ENCODE peak calls at places on chromosomes 6 and 20, in six cellular contexts. One of them, this sample, is unnamed.

GRCh38 chr6:147691436-147691835 is 182.9 kb downstream of the SAMD5 start:
- DNase-seq in prostate gland: no peak
- DNase-seq in T-helper 17 cell: no peak
- DNase-seq in OCI-LY7: no peak
- DNase-seq in Right ventricle myocardium superior: no peak
- DNase-seq in SK-MEL-5: no peak
- DNase-seq in this sample: no peak

GRCh38 chr6:29792123-29793035 is 35.2 kb upstream of the HLA-G start:
- DNase-seq in Right ventricle myocardium superior: peak
- DNase-seq in OCI-LY7: no peak
- DNase-seq in prostate gland: peak
- DNase-seq in SK-MEL-5: no peak
- DNase-seq in T-helper 17 cell: peak
- DNase-seq in this sample: peak

GRCh38 chr6:4402477-4402976 is 267.2 kb upstream of the ECI2 start:
- DNase-seq in Right ventricle myocardium superior: peak
- DNase-seq in OCI-LY7: no peak
- DNase-seq in T-helper 17 cell: no peak
- DNase-seq in SK-MEL-5: peak
- DNase-seq in prostate gland: no peak
- DNase-seq in this sample: no peak

GRCh38 chr6:34520645-34521462 is 35.3 kb downstream of the SPDEF start:
- DNase-seq in prostate gland: no peak
- DNase-seq in T-helper 17 cell: no peak
- DNase-seq in OCI-LY7: no peak
- DNase-seq in SK-MEL-5: no peak
- DNase-seq in Right ventricle myocardium superior: peak
- DNase-seq in this sample: no peak

GRCh38 chr20:33291830-33292355 is 8.9 kb downstream of the BPIFB1 start:
- DNase-seq in T-helper 17 cell: peak
- DNase-seq in SK-MEL-5: peak
- DNase-seq in OCI-LY7: peak
- DNase-seq in prostate gland: no peak
- DNase-seq in Right ventricle myocardium superior: peak
- DNase-seq in this sample: no peak

GRCh38 chr6:95967594-95967993 is 48.2 kb upstream of the FUT9 start:
- DNase-seq in OCI-LY7: no peak
- DNase-seq in prostate gland: no peak
- DNase-seq in SK-MEL-5: no peak
- DNase-seq in T-helper 17 cell: no peak
- DNase-seq in Right ventricle myocardium superior: no peak
- DNase-seq in this sample: no peak

GRCh38 chr6:133208183-133208755 is 32.9 kb upstream of the EYA4 start:
- DNase-seq in Right ventricle myocardium superior: no peak
- DNase-seq in prostate gland: no peak
- DNase-seq in OCI-LY7: no peak
- DNase-seq in SK-MEL-5: peak
- DNase-seq in T-helper 17 cell: no peak
- DNase-seq in this sample: no peak

GRCh38 chr6:38524436-38525145 is 115.1 kb downstream of the BTBD9 start:
- DNase-seq in OCI-LY7: no peak
- DNase-seq in T-helper 17 cell: no peak
- DNase-seq in Right ventricle myocardium superior: no peak
- DNase-seq in SK-MEL-5: no peak
- DNase-seq in prostate gland: no peak
- DNase-seq in this sample: no peak

GRCh38 chr6:145080651-145081050 is 654.7 kb downstream of the EPM2A start:
- DNase-seq in SK-MEL-5: no peak
- DNase-seq in Right ventricle myocardium superior: no peak
- DNase-seq in T-helper 17 cell: no peak
- DNase-seq in OCI-LY7: no peak
- DNase-seq in prostate gland: no peak
- DNase-seq in this sample: no peak

GRCh38 chr20:35387334-35387733 is 24.4 kb downstream of the UQCC1 start:
- DNase-seq in T-helper 17 cell: no peak
- DNase-seq in Right ventricle myocardium superior: no peak
- DNase-seq in prostate gland: no peak
- DNase-seq in SK-MEL-5: peak
- DNase-seq in OCI-LY7: no peak
- DNase-seq in this sample: no peak

GRCh38 chr20:45229264-45230056 is 8.3 kb downstream of the SEMG2 start:
- DNase-seq in T-helper 17 cell: no peak
- DNase-seq in prostate gland: no peak
- DNase-seq in SK-MEL-5: peak
- DNase-seq in OCI-LY7: peak
- DNase-seq in Right ventricle myocardium superior: peak
- DNase-seq in this sample: peak

GRCh38 chr6:13360671-13361540 is 32.6 kb upstream of the TBC1D7 start:
- DNase-seq in Right ventricle myocardium superior: peak
- DNase-seq in SK-MEL-5: no peak
- DNase-seq in prostate gland: no peak
- DNase-seq in OCI-LY7: no peak
- DNase-seq in T-helper 17 cell: no peak
- DNase-seq in this sample: no peak

GRCh38 chr6:93142382-93142781 is 277.0 kb downstream of the EPHA7 start:
- DNase-seq in prostate gland: no peak
- DNase-seq in T-helper 17 cell: no peak
- DNase-seq in Right ventricle myocardium superior: no peak
- DNase-seq in OCI-LY7: no peak
- DNase-seq in SK-MEL-5: no peak
- DNase-seq in this sample: no peak

GRCh38 chr6:21278078-21278790 is 315.3 kb upstream of the SOX4 start:
- DNase-seq in SK-MEL-5: no peak
- DNase-seq in prostate gland: no peak
- DNase-seq in T-helper 17 cell: no peak
- DNase-seq in Right ventricle myocardium superior: peak
- DNase-seq in OCI-LY7: no peak
- DNase-seq in this sample: no peak

GRCh38 chr20:47102629-47103028 is 208.0 kb downstream of the EYA2 start:
- DNase-seq in OCI-LY7: no peak
- DNase-seq in SK-MEL-5: no peak
- DNase-seq in T-helper 17 cell: no peak
- DNase-seq in prostate gland: no peak
- DNase-seq in Right ventricle myocardium superior: no peak
- DNase-seq in this sample: no peak

GRCh38 chr6:126112171-126112632 is 125.9 kb downstream of the TRMT11 start:
- DNase-seq in Right ventricle myocardium superior: no peak
- DNase-seq in SK-MEL-5: no peak
- DNase-seq in OCI-LY7: no peak
- DNase-seq in prostate gland: no peak
- DNase-seq in T-helper 17 cell: no peak
- DNase-seq in this sample: no peak

GRCh38 chr6:16319813-16320532 is 81.6 kb downstream of the GMPR start:
- DNase-seq in Right ventricle myocardium superior: peak
- DNase-seq in prostate gland: peak
- DNase-seq in OCI-LY7: no peak
- DNase-seq in SK-MEL-5: peak
- DNase-seq in T-helper 17 cell: peak
- DNase-seq in this sample: no peak

GRCh38 chr6:187252-187840 is 104.9 kb upstream of the DUSP22 start:
- DNase-seq in prostate gland: no peak
- DNase-seq in SK-MEL-5: no peak
- DNase-seq in T-helper 17 cell: no peak
- DNase-seq in OCI-LY7: no peak
- DNase-seq in Right ventricle myocardium superior: no peak
- DNase-seq in this sample: no peak

GRCh38 chr6:152552616-152553209 is 84.4 kb downstream of the SYNE1 start:
- DNase-seq in Right ventricle myocardium superior: peak
- DNase-seq in prostate gland: peak
- DNase-seq in T-helper 17 cell: no peak
- DNase-seq in SK-MEL-5: peak
- DNase-seq in OCI-LY7: peak
- DNase-seq in this sample: peak

GRCh38 chr6:106858653-106859092 is 115.9 kb downstream of the CD24 start:
- DNase-seq in T-helper 17 cell: no peak
- DNase-seq in Right ventricle myocardium superior: no peak
- DNase-seq in OCI-LY7: no peak
- DNase-seq in prostate gland: no peak
- DNase-seq in SK-MEL-5: no peak
- DNase-seq in this sample: no peak

GRCh38 chr20:35320396-35321126 is 28.3 kb upstream of the FAM83C start:
- DNase-seq in T-helper 17 cell: no peak
- DNase-seq in OCI-LY7: no peak
- DNase-seq in Right ventricle myocardium superior: no peak
- DNase-seq in prostate gland: no peak
- DNase-seq in SK-MEL-5: no peak
- DNase-seq in this sample: no peak

GRCh38 chr6:164108869-164109769 is 694.6 kb downstream of the QKI start:
- DNase-seq in T-helper 17 cell: no peak
- DNase-seq in SK-MEL-5: no peak
- DNase-seq in Right ventricle myocardium superior: peak
- DNase-seq in prostate gland: peak
- DNase-seq in OCI-LY7: no peak
- DNase-seq in this sample: no peak

GRCh38 chr6:63597142-63598000 is 25.1 kb downstream of the LOC128125822 start:
- DNase-seq in prostate gland: no peak
- DNase-seq in OCI-LY7: peak
- DNase-seq in Right ventricle myocardium superior: no peak
- DNase-seq in SK-MEL-5: peak
- DNase-seq in T-helper 17 cell: no peak
- DNase-seq in this sample: no peak

GRCh38 chr20:63931735-63932134 is 24.5 kb downstream of the UCKL1 start:
- DNase-seq in SK-MEL-5: no peak
- DNase-seq in prostate gland: no peak
- DNase-seq in OCI-LY7: no peak
- DNase-seq in Right ventricle myocardium superior: no peak
- DNase-seq in T-helper 17 cell: no peak
- DNase-seq in this sample: no peak

GRCh38 chr6:80179691-80180090 is 73.2 kb downstream of the BCKDHB start:
- DNase-seq in SK-MEL-5: no peak
- DNase-seq in prostate gland: no peak
- DNase-seq in Right ventricle myocardium superior: no peak
- DNase-seq in T-helper 17 cell: no peak
- DNase-seq in OCI-LY7: no peak
- DNase-seq in this sample: no peak

GRCh38 chr20:1539816-1540215 is 17.7 kb downstream of the SIRPD start:
- DNase-seq in Right ventricle myocardium superior: no peak
- DNase-seq in OCI-LY7: no peak
- DNase-seq in prostate gland: no peak
- DNase-seq in T-helper 17 cell: no peak
- DNase-seq in SK-MEL-5: no peak
- DNase-seq in this sample: no peak

GRCh38 chr6:121868191-121868590 is 432.7 kb downstream of the GJA1 start:
- DNase-seq in T-helper 17 cell: no peak
- DNase-seq in SK-MEL-5: no peak
- DNase-seq in prostate gland: no peak
- DNase-seq in OCI-LY7: no peak
- DNase-seq in Right ventricle myocardium superior: no peak
- DNase-seq in this sample: no peak

GRCh38 chr6:134240664-134241431 is 77.1 kb downstream of the SGK1 start:
- DNase-seq in T-helper 17 cell: peak
- DNase-seq in SK-MEL-5: no peak
- DNase-seq in OCI-LY7: peak
- DNase-seq in prostate gland: peak
- DNase-seq in Right ventricle myocardium superior: peak
- DNase-seq in this sample: peak

GRCh38 chr6:112117554-112117953 is 30.2 kb downstream of the FAM229B start:
- DNase-seq in prostate gland: no peak
- DNase-seq in OCI-LY7: no peak
- DNase-seq in Right ventricle myocardium superior: no peak
- DNase-seq in T-helper 17 cell: no peak
- DNase-seq in SK-MEL-5: no peak
- DNase-seq in this sample: no peak

GRCh38 chr20:25574411-25574810 is 10.9 kb downstream of the NINL start:
- DNase-seq in prostate gland: no peak
- DNase-seq in SK-MEL-5: peak
- DNase-seq in Right ventricle myocardium superior: no peak
- DNase-seq in OCI-LY7: no peak
- DNase-seq in T-helper 17 cell: no peak
- DNase-seq in this sample: no peak

GRCh38 chr20:63337786-63338420 is 23.2 kb downstream of the CHRNA4 start:
- DNase-seq in T-helper 17 cell: no peak
- DNase-seq in prostate gland: no peak
- DNase-seq in OCI-LY7: no peak
- DNase-seq in SK-MEL-5: no peak
- DNase-seq in Right ventricle myocardium superior: no peak
- DNase-seq in this sample: no peak